ENCODE peak calls at places on chromosomes 11 and 22, in nine cellular contexts. H is cardiac fibroblast, P is sigmoid colon, R is body of pancreas, M is astrocyte, J is MM.1S, G is lower lobe of right lung, O is left ventricle myocardium inferior, C is AG10803. U is an unnamed sample.

GRCh38 chr11:7965386-7965785 is at the start of gene NLRP10:
- DNase-seq in P (no peak), M (peak), C (peak), R (no peak), J (no peak), H (no peak), O (no peak), G (no peak), U (no peak)

GRCh38 chr11:135069884-135070283 is 657.8 kb upstream of the B3GAT1 start:
- DNase-seq in G (no peak), H (no peak), M (no peak), P (no peak), R (no peak), J (no peak), O (no peak), C (no peak), U (no peak)

GRCh38 chr11:78460468-78460867 is 42.8 kb upstream of the GAB2 start:
- DNase-seq in C (peak), R (no peak), H (no peak), M (peak), P (no peak), J (no peak), O (no peak), G (no peak), U (peak)

GRCh38 chr11:10770626-10771254 is 19.7 kb downstream of the CTR9 start:
- DNase-seq in R (peak), H (peak), O (peak), P (no peak), C (peak), G (no peak), J (peak), M (peak), U (peak)

GRCh38 chr11:36469881-36470802 is 39.9 kb downstream of the TRAF6 start:
- DNase-seq in O (no peak), C (peak), G (no peak), H (peak), P (no peak), R (no peak), J (no peak), M (peak), U (no peak)

GRCh38 chr11:1304376-1304775 is 5.1 kb downstream of the TOLLIP start:
- DNase-seq in C (no peak), J (no peak), P (no peak), O (no peak), R (peak), M (no peak), G (no peak), H (no peak), U (no peak)

GRCh38 chr11:61599968-61600710 is 19.3 kb upstream of the SYT7 start:
- DNase-seq in C (no peak), M (no peak), J (no peak), G (no peak), O (no peak), H (no peak), P (no peak), R (no peak), U (no peak)

GRCh38 chr11:66868726-66869291 is 11.9 kb downstream of the LRFN4 start:
- DNase-seq in J (peak), O (no peak), M (no peak), P (no peak), R (peak), C (no peak), G (peak), H (no peak), U (peak)

GRCh38 chr11:93552874-93553273 is 9.7 kb upstream of the SMCO4 start:
- DNase-seq in M (no peak), H (no peak), J (no peak), P (no peak), C (no peak), O (no peak), G (no peak), R (no peak), U (no peak)

GRCh38 chr22:39661842-39662676 is 91.5 kb downstream of the CACNA1I start:
- DNase-seq in R (peak), M (no peak), H (no peak), P (no peak), O (no peak), J (no peak), G (no peak), C (no peak), U (no peak)

GRCh38 chr22:32353840-32354239 is 3.8 kb upstream of the RFPL3 start:
- DNase-seq in R (no peak), C (no peak), H (no peak), P (no peak), M (no peak), O (no peak), G (no peak), J (no peak), U (no peak)

GRCh38 chr11:6603287-6604080 is at the start of the genes ILK and RRP8:
- DNase-seq in R (peak), J (peak), G (peak), C (peak), O (peak), M (peak), H (peak), P (peak), U (peak)

GRCh38 chr11:2807801-2808241 is 77.8 kb downstream of the CDKN1C start:
- DNase-seq in J (no peak), M (no peak), O (peak), P (peak), G (peak), H (no peak), C (no peak), R (peak), U (no peak)

GRCh38 chr22:39839917-39840510 is 53.5 kb downstream of the ENTHD1 start:
- DNase-seq in H (no peak), O (no peak), G (no peak), J (no peak), R (no peak), C (no peak), M (no peak), P (no peak), U (peak)

GRCh38 chr11:36399236-36399635 is 103.1 kb downstream of the PRR5L start:
- DNase-seq in G (no peak), O (no peak), J (no peak), R (no peak), P (no peak), H (no peak), M (no peak), C (no peak), U (no peak)

GRCh38 chr11:109390752-109391151 is 31.2 kb upstream of the C11orf87 start:
- DNase-seq in J (no peak), H (no peak), P (no peak), R (no peak), M (no peak), G (no peak), O (no peak), C (no peak), U (no peak)

GRCh38 chr22:29139965-29140782 is 65.5 kb upstream of the EMID1 start:
- DNase-seq in R (no peak), M (no peak), H (peak), J (no peak), G (no peak), C (peak), P (no peak), O (no peak), U (no peak)

GRCh38 chr11:80855975-80856524 is 1415.2 kb upstream of the TENM4 start:
- DNase-seq in P (no peak), J (no peak), R (no peak), C (peak), G (no peak), M (peak), O (no peak), H (peak), U (no peak)

GRCh38 chr22:23243006-23243573 is 62.8 kb downstream of the BCR start:
- DNase-seq in O (no peak), R (no peak), G (no peak), C (no peak), J (no peak), P (no peak), M (no peak), H (no peak), U (peak)

GRCh38 chr22:38740116-38740723 is 15.6 kb downstream of the SUN2 start:
- DNase-seq in O (no peak), G (no peak), J (no peak), H (no peak), C (no peak), M (no peak), R (no peak), P (no peak), U (no peak)

GRCh38 chr22:27752771-27753170 is 48.8 kb downstream of the MN1 start:
- DNase-seq in P (peak), O (peak), H (peak), M (peak), J (no peak), C (peak), G (peak), R (no peak), U (no peak)

GRCh38 chr11:2444301-2445106 is at the start of the genes KCNQ1 and TRPM5:
- DNase-seq in J (peak), M (no peak), C (no peak), H (no peak), P (no peak), R (peak), O (peak), G (peak), U (peak)

GRCh38 chr22:25053153-25053805 is 100.8 kb downstream of the KIAA1671 start:
- DNase-seq in O (no peak), C (no peak), R (no peak), G (no peak), J (no peak), M (no peak), H (no peak), P (no peak), U (no peak)

GRCh38 chr11:19311306-19312030 is 70.7 kb upstream of the E2F8 start:
- DNase-seq in C (peak), J (peak), M (peak), R (peak), P (peak), G (no peak), O (peak), H (peak), U (peak)

GRCh38 chr22:43860831-43861230 is 1.5 kb downstream of the SULT4A1 start:
- DNase-seq in J (no peak), P (peak), H (no peak), G (no peak), O (no peak), C (no peak), M (no peak), R (no peak), U (no peak)

GRCh38 chr11:48052183-48053040 is 72.1 kb downstream of the PTPRJ start:
- DNase-seq in G (peak), C (peak), H (peak), J (no peak), M (peak), O (no peak), R (peak), P (no peak), U (no peak)

GRCh38 chr11:70577258-70577603 is 178.9 kb downstream of the CTTN start:
- DNase-seq in M (no peak), P (peak), J (no peak), C (no peak), G (no peak), R (no peak), H (no peak), O (no peak), U (no peak)

GRCh38 chr22:24427500-24428164 is at the start of gene ADORA2A:
- DNase-seq in P (no peak), G (peak), J (peak), C (no peak), R (peak), H (no peak), M (no peak), O (no peak), U (peak)

GRCh38 chr11:9853929-9854557 is 190.2 kb downstream of the SWAP70 start:
- DNase-seq in C (peak), O (no peak), R (peak), P (no peak), M (no peak), J (no peak), G (no peak), H (peak), U (no peak)

GRCh38 chr22:37245740-37246139 is 1.7 kb upstream of the RAC2 start:
- DNase-seq in H (no peak), C (no peak), J (no peak), M (no peak), G (no peak), P (no peak), R (no peak), O (no peak), U (no peak)

GRCh38 chr11:109853156-109853776 is 239.9 kb upstream of the ZC3H12C start:
- DNase-seq in C (peak), J (peak), G (no peak), H (peak), M (peak), P (no peak), O (no peak), R (no peak), U (peak)

GRCh38 chr22:38494498-38494897 is 11.6 kb downstream of the DDX17 start:
- DNase-seq in J (no peak), P (no peak), R (no peak), G (no peak), M (peak), C (no peak), O (no peak), H (peak), U (no peak)

GRCh38 chr22:26573026-26573662 is 16.8 kb downstream of the TPST2 start:
- DNase-seq in P (peak), C (peak), H (peak), R (peak), O (peak), G (peak), M (no peak), J (no peak), U (no peak)

GRCh38 chr11:14261094-14261493 is 97.9 kb downstream of the RRAS2 start:
- DNase-seq in H (no peak), O (no peak), R (no peak), C (no peak), J (no peak), G (no peak), M (no peak), P (no peak), U (no peak)

GRCh38 chr11:57653162-57653561 is 3.5 kb upstream of the YPEL4 start:
- DNase-seq in M (no peak), R (no peak), J (no peak), G (no peak), O (no peak), H (no peak), C (no peak), P (no peak), U (no peak)

GRCh38 chr11:27241316-27242122 is 121.5 kb downstream of the CCDC34 start:
- DNase-seq in O (no peak), G (no peak), J (no peak), M (peak), P (no peak), R (no peak), C (peak), H (peak), U (no peak)

GRCh38 chr11:75151346-75152047 is 590 bp downstream of the SLCO2B1 start:
- DNase-seq in O (no peak), R (peak), P (no peak), H (no peak), C (no peak), M (no peak), G (no peak), J (no peak), U (no peak)

GRCh38 chr11:64036081-64037026 is 623 bp downstream of the FLRT1 start:
- DNase-seq in G (no peak), J (no peak), C (peak), H (peak), O (peak), P (peak), R (peak), M (peak), U (no peak)

GRCh38 chr11:64035081-64035524 is 628 bp upstream of the FLRT1 start:
- DNase-seq in C (no peak), R (no peak), P (no peak), J (no peak), M (no peak), H (no peak), O (no peak), G (no peak), U (no peak)

GRCh38 chr11:64032050-64032449 is 3.7 kb upstream of the FLRT1 start:
- DNase-seq in P (no peak), C (no peak), R (no peak), M (no peak), H (no peak), G (no peak), J (no peak), O (no peak), U (no peak)

GRCh38 chr11:64035581-64035980 is at the start of gene FLRT1:
- DNase-seq in H (no peak), G (no peak), O (no peak), J (no peak), P (no peak), R (no peak), C (no peak), M (no peak), U (no peak)

GRCh38 chr11:64034411-64034811 is 1.3 kb upstream of the FLRT1 start:
- DNase-seq in R (no peak), P (no peak), J (no peak), G (no peak), C (no peak), O (no peak), M (no peak), H (no peak), U (no peak)
- TF ChIP-seq CTCF in R (no peak), P (no peak), J (no peak), G (no peak), C (no peak), O (no peak), M (no peak), H (no peak), U (no peak)

GRCh38 chr22:20207277-20208025 is 56.6 kb upstream of the CCDC188 start:
- DNase-seq in P (no peak), R (no peak), G (no peak), H (no peak), O (no peak), C (no peak), J (no peak), M (no peak), U (no peak)
- H3K4me3 ChIP-seq in P (no peak), R (no peak), G (peak), H (peak), O (peak), C (peak), J (peak), M (no peak), U (peak)

DNA sequence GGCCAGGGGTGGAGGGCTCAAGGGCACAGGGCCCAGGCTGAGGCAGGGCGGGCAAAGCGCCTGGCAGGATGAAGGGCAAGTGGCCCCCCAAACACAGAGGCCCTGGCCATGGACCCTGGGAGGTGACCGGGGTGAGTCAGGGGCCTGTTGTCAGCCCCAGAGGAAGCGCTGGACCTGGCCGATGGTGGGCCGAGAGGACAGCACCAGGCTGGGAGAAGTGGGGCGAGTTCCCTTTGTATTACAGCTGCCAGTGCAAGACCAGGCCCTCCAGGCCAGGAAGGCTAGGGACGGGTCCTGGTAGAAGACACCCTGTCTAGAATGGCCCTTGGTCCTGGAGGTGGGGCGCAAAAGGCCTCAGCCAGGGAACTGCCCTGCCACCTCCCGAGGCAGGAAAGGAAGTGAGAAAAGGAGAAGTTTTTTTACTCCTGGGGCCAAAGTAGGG is 12.8 kb downstream of the CXCR5 start:
- DNase-seq in C (no peak), J (no peak), R (no peak), O (no peak), H (no peak), G (no peak), P (no peak), M (no peak), U (no peak)
- TF ChIP-seq CTCF in C (no peak), J (no peak), R (no peak), O (no peak), H (no peak), G (no peak), P (no peak), M (no peak), U (no peak)

DNA sequence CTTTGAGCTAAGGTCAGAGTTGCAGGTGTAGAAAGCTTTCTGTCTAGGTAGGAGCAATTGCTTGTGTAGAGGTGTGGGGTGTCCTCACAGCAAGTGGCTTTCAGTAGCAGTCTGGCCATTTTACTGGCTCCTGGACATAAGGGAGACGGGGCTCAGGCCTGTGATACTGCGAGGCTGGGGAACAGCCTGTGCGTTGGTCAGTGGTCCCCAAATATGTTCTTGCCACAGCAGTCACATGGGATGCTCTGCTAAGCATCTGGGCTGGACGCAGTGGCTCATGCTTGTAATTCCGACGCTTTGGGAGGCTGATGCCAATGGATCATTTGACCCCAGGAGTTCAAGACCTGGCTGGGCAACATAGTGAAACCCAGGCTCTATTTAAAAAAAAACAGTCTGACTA is 1.9 kb downstream of the MCM5 start:
- DNase-seq in R (no peak), H (no peak), C (no peak), P (no peak), O (no peak), G (no peak), J (no peak), M (no peak), U (no peak)
- H3K4me3 ChIP-seq in R (no peak), H (no peak), C (no peak), P (no peak), O (no peak), G (no peak), J (no peak), M (no peak), U (peak)